ENCODE peak calls at places on chromosome 9, in five cellular contexts. O is non-pigmented ciliary epithelial cell, H is Right ventricle myocardium inferior, G is adrenal gland, J is left cardiac atrium. M is an unnamed sample.

GRCh38 chr9:18826248-18826647 is 206.8 kb downstream of the SAXO1 start:
- DNase-seq in O (no peak), H (no peak), J (no peak), G (no peak), M (no peak)

GRCh38 chr9:34566191-34566849 is 23.2 kb downstream of the CNTFR start:
- DNase-seq in H (no peak), G (no peak), J (no peak), O (no peak), M (no peak)

GRCh38 chr9:33450747-33451146 is 3.4 kb upstream of the AQP3 start:
- DNase-seq in J (no peak), G (no peak), H (no peak), O (no peak), M (no peak)

GRCh38 chr9:79279356-79279755 is 292.4 kb upstream of the TLE4 start:
- DNase-seq in O (no peak), H (no peak), J (no peak), G (no peak), M (no peak)

GRCh38 chr9:135906291-135907005 is 898 bp downstream of the CAMSAP1 start:
- DNase-seq in J (no peak), H (no peak), G (peak), O (no peak), M (no peak)

GRCh38 chr9:105637787-105638395 is 24.4 kb upstream of the TAL2 start:
- DNase-seq in H (no peak), O (no peak), G (no peak), J (no peak), M (no peak)

GRCh38 chr9:121902483-121903135 is 190.5 kb downstream of the TTLL11 start:
- DNase-seq in J (no peak), H (no peak), O (peak), G (no peak), M (no peak)

GRCh38 chr9:89635816-89636215 is 31.0 kb downstream of the GADD45G start:
- DNase-seq in J (no peak), G (no peak), H (no peak), O (peak), M (no peak)

GRCh38 chr9:38177680-38178079 is 108.7 kb upstream of the SHB start:
- DNase-seq in H (no peak), G (no peak), J (no peak), O (no peak), M (no peak)

GRCh38 chr9:2765250-2765880 is 48.1 kb downstream of the KCNV2 start:
- DNase-seq in G (no peak), H (no peak), O (no peak), J (no peak), M (no peak)

GRCh38 chr9:124293712-124294504 is 36.2 kb downstream of the NEK6 start:
- DNase-seq in G (no peak), J (no peak), H (no peak), O (no peak), M (no peak)

GRCh38 chr9:84145780-84146179 is 165.2 kb downstream of the RMI1 start:
- DNase-seq in G (no peak), H (no peak), O (no peak), J (no peak), M (no peak)

GRCh38 chr9:101453776-101454570 is 18.4 kb upstream of the ALDOB start:
- DNase-seq in G (no peak), H (no peak), O (no peak), J (no peak), M (no peak)

GRCh38 chr9:91536211-91536691 is 112.6 kb upstream of the NFIL3 start:
- DNase-seq in O (no peak), H (no peak), G (no peak), J (no peak), M (no peak)

GRCh38 chr9:136532799-136533774 is 12.8 kb downstream of the NOTCH1 start:
- DNase-seq in G (no peak), J (no peak), O (no peak), H (no peak), M (peak)

M was measured in GM12891.